ENCODE peak calls at places on chromosomes 13 and 19, in eight cellular contexts. One of them, this sample, is unnamed.

GRCh38 chr13:85864963-85865530 is 65.8 kb upstream of the SLITRK6 start:
- DNase-seq in ACHN: peak
- DNase-seq in anterior cingulate cortex: no peak
- DNase-seq in stimulated activated CD8-positive, alpha-beta memory T cell treated with anti-CD3 and anti-CD28 coated beads, Interleukin-15, amount 100 ng/mL, for 24 hours: no peak
- DNase-seq in cardiac fibroblast: peak
- DNase-seq in SK-N-SH: peak
- DNase-seq in NCI-H2081: peak
- DNase-seq in NCI-H2171 treated with DMSO at 0.1 percent for 48 hours: no peak
- DNase-seq in this sample: no peak

GRCh38 chr19:13129384-13129783 is 11.3 kb downstream of the NACC1 start:
- DNase-seq in ACHN: no peak
- DNase-seq in anterior cingulate cortex: no peak
- DNase-seq in stimulated activated CD8-positive, alpha-beta memory T cell treated with anti-CD3 and anti-CD28 coated beads, Interleukin-15, amount 100 ng/mL, for 24 hours: no peak
- DNase-seq in cardiac fibroblast: no peak
- DNase-seq in SK-N-SH: no peak
- DNase-seq in NCI-H2081: no peak
- DNase-seq in NCI-H2171 treated with DMSO at 0.1 percent for 48 hours: no peak
- DNase-seq in this sample: no peak

GRCh38 chr19:35031072-35031881 is 1.0 kb downstream of the SCN1B start:
- DNase-seq in ACHN: no peak
- DNase-seq in anterior cingulate cortex: peak
- DNase-seq in stimulated activated CD8-positive, alpha-beta memory T cell treated with anti-CD3 and anti-CD28 coated beads, Interleukin-15, amount 100 ng/mL, for 24 hours: no peak
- DNase-seq in cardiac fibroblast: peak
- DNase-seq in SK-N-SH: no peak
- DNase-seq in NCI-H2081: no peak
- DNase-seq in NCI-H2171 treated with DMSO at 0.1 percent for 48 hours: peak
- DNase-seq in this sample: peak

GRCh38 chr19:57903298-57904174 is 12.9 kb downstream of the ZNF417 start:
- DNase-seq in ACHN: peak
- DNase-seq in anterior cingulate cortex: no peak
- DNase-seq in stimulated activated CD8-positive, alpha-beta memory T cell treated with anti-CD3 and anti-CD28 coated beads, Interleukin-15, amount 100 ng/mL, for 24 hours: no peak
- DNase-seq in cardiac fibroblast: peak
- DNase-seq in SK-N-SH: peak
- DNase-seq in NCI-H2081: peak
- DNase-seq in NCI-H2171 treated with DMSO at 0.1 percent for 48 hours: peak
- DNase-seq in this sample: no peak

GRCh38 chr19:35913589-35913988 is 5.5 kb upstream of the TYROBP start:
- DNase-seq in ACHN: no peak
- DNase-seq in anterior cingulate cortex: no peak
- DNase-seq in stimulated activated CD8-positive, alpha-beta memory T cell treated with anti-CD3 and anti-CD28 coated beads, Interleukin-15, amount 100 ng/mL, for 24 hours: no peak
- DNase-seq in cardiac fibroblast: no peak
- DNase-seq in SK-N-SH: no peak
- DNase-seq in NCI-H2081: no peak
- DNase-seq in NCI-H2171 treated with DMSO at 0.1 percent for 48 hours: no peak
- DNase-seq in this sample: no peak

GRCh38 chr13:88978607-88979006 is 1307.4 kb downstream of the SLITRK5 start:
- DNase-seq in ACHN: no peak
- DNase-seq in anterior cingulate cortex: no peak
- DNase-seq in stimulated activated CD8-positive, alpha-beta memory T cell treated with anti-CD3 and anti-CD28 coated beads, Interleukin-15, amount 100 ng/mL, for 24 hours: no peak
- DNase-seq in cardiac fibroblast: no peak
- DNase-seq in SK-N-SH: no peak
- DNase-seq in NCI-H2081: no peak
- DNase-seq in NCI-H2171 treated with DMSO at 0.1 percent for 48 hours: no peak
- DNase-seq in this sample: no peak

GRCh38 chr13:114049026-114049425 is 75.2 kb upstream of the C13orf46 start:
- DNase-seq in ACHN: no peak
- DNase-seq in anterior cingulate cortex: no peak
- DNase-seq in stimulated activated CD8-positive, alpha-beta memory T cell treated with anti-CD3 and anti-CD28 coated beads, Interleukin-15, amount 100 ng/mL, for 24 hours: no peak
- DNase-seq in cardiac fibroblast: no peak
- DNase-seq in SK-N-SH: no peak
- DNase-seq in NCI-H2081: no peak
- DNase-seq in NCI-H2171 treated with DMSO at 0.1 percent for 48 hours: no peak
- DNase-seq in this sample: no peak

GRCh38 chr19:50510700-50511068 is 307 bp downstream of the JOSD2 start:
- DNase-seq in ACHN: no peak
- DNase-seq in anterior cingulate cortex: no peak
- DNase-seq in stimulated activated CD8-positive, alpha-beta memory T cell treated with anti-CD3 and anti-CD28 coated beads, Interleukin-15, amount 100 ng/mL, for 24 hours: no peak
- DNase-seq in cardiac fibroblast: peak
- DNase-seq in SK-N-SH: no peak
- DNase-seq in NCI-H2081: no peak
- DNase-seq in NCI-H2171 treated with DMSO at 0.1 percent for 48 hours: peak
- DNase-seq in this sample: no peak

GRCh38 chr13:20475927-20476691 is 49.5 kb downstream of the CRYL1 start:
- DNase-seq in ACHN: no peak
- DNase-seq in anterior cingulate cortex: no peak
- DNase-seq in stimulated activated CD8-positive, alpha-beta memory T cell treated with anti-CD3 and anti-CD28 coated beads, Interleukin-15, amount 100 ng/mL, for 24 hours: peak
- DNase-seq in cardiac fibroblast: no peak
- DNase-seq in SK-N-SH: no peak
- DNase-seq in NCI-H2081: no peak
- DNase-seq in NCI-H2171 treated with DMSO at 0.1 percent for 48 hours: peak
- DNase-seq in this sample: no peak

GRCh38 chr19:45558399-45558878 is 26.2 kb downstream of the OPA3 start:
- DNase-seq in ACHN: peak
- DNase-seq in anterior cingulate cortex: no peak
- DNase-seq in stimulated activated CD8-positive, alpha-beta memory T cell treated with anti-CD3 and anti-CD28 coated beads, Interleukin-15, amount 100 ng/mL, for 24 hours: peak
- DNase-seq in cardiac fibroblast: peak
- DNase-seq in SK-N-SH: peak
- DNase-seq in NCI-H2081: no peak
- DNase-seq in NCI-H2171 treated with DMSO at 0.1 percent for 48 hours: peak
- DNase-seq in this sample: no peak

GRCh38 chr19:45076029-45076850 is at the start of gene ZNF296:
- DNase-seq in ACHN: peak
- DNase-seq in anterior cingulate cortex: peak
- DNase-seq in stimulated activated CD8-positive, alpha-beta memory T cell treated with anti-CD3 and anti-CD28 coated beads, Interleukin-15, amount 100 ng/mL, for 24 hours: peak
- DNase-seq in cardiac fibroblast: peak
- DNase-seq in SK-N-SH: no peak
- DNase-seq in NCI-H2081: peak
- DNase-seq in NCI-H2171 treated with DMSO at 0.1 percent for 48 hours: peak
- DNase-seq in this sample: peak

GRCh38 chr13:113069861-113070805 is 35.5 kb upstream of the F7 start:
- DNase-seq in ACHN: no peak
- DNase-seq in anterior cingulate cortex: no peak
- DNase-seq in stimulated activated CD8-positive, alpha-beta memory T cell treated with anti-CD3 and anti-CD28 coated beads, Interleukin-15, amount 100 ng/mL, for 24 hours: no peak
- DNase-seq in cardiac fibroblast: no peak
- DNase-seq in SK-N-SH: no peak
- DNase-seq in NCI-H2081: no peak
- DNase-seq in NCI-H2171 treated with DMSO at 0.1 percent for 48 hours: no peak
- DNase-seq in this sample: no peak

GRCh38 chr19:16376649-16377048 is 52.0 kb downstream of the KLF2 start:
- DNase-seq in ACHN: peak
- DNase-seq in anterior cingulate cortex: no peak
- DNase-seq in stimulated activated CD8-positive, alpha-beta memory T cell treated with anti-CD3 and anti-CD28 coated beads, Interleukin-15, amount 100 ng/mL, for 24 hours: no peak
- DNase-seq in cardiac fibroblast: no peak
- DNase-seq in SK-N-SH: peak
- DNase-seq in NCI-H2081: no peak
- DNase-seq in NCI-H2171 treated with DMSO at 0.1 percent for 48 hours: no peak
- DNase-seq in this sample: no peak

GRCh38 chr13:111846396-111847174 is 220.4 kb upstream of the SOX1 start:
- DNase-seq in ACHN: no peak
- DNase-seq in anterior cingulate cortex: no peak
- DNase-seq in stimulated activated CD8-positive, alpha-beta memory T cell treated with anti-CD3 and anti-CD28 coated beads, Interleukin-15, amount 100 ng/mL, for 24 hours: no peak
- DNase-seq in cardiac fibroblast: no peak
- DNase-seq in SK-N-SH: no peak
- DNase-seq in NCI-H2081: peak
- DNase-seq in NCI-H2171 treated with DMSO at 0.1 percent for 48 hours: no peak
- DNase-seq in this sample: no peak

GRCh38 chr13:36920612-36921185 is 661 bp upstream of the SMAD9 start:
- DNase-seq in ACHN: no peak
- DNase-seq in anterior cingulate cortex: no peak
- DNase-seq in stimulated activated CD8-positive, alpha-beta memory T cell treated with anti-CD3 and anti-CD28 coated beads, Interleukin-15, amount 100 ng/mL, for 24 hours: no peak
- DNase-seq in cardiac fibroblast: no peak
- DNase-seq in SK-N-SH: no peak
- DNase-seq in NCI-H2081: no peak
- DNase-seq in NCI-H2171 treated with DMSO at 0.1 percent for 48 hours: no peak
- DNase-seq in this sample: no peak

GRCh38 chr19:55678121-55678671 is 3.2 kb downstream of the EPN1 start:
- DNase-seq in ACHN: no peak
- DNase-seq in anterior cingulate cortex: no peak
- DNase-seq in stimulated activated CD8-positive, alpha-beta memory T cell treated with anti-CD3 and anti-CD28 coated beads, Interleukin-15, amount 100 ng/mL, for 24 hours: no peak
- DNase-seq in cardiac fibroblast: no peak
- DNase-seq in SK-N-SH: no peak
- DNase-seq in NCI-H2081: no peak
- DNase-seq in NCI-H2171 treated with DMSO at 0.1 percent for 48 hours: no peak
- DNase-seq in this sample: no peak

GRCh38 chr19:12774588-12775555 is at the start of gene HOOK2:
- DNase-seq in ACHN: no peak
- DNase-seq in anterior cingulate cortex: no peak
- DNase-seq in stimulated activated CD8-positive, alpha-beta memory T cell treated with anti-CD3 and anti-CD28 coated beads, Interleukin-15, amount 100 ng/mL, for 24 hours: no peak
- DNase-seq in cardiac fibroblast: no peak
- DNase-seq in SK-N-SH: no peak
- DNase-seq in NCI-H2081: peak
- DNase-seq in NCI-H2171 treated with DMSO at 0.1 percent for 48 hours: peak
- DNase-seq in this sample: no peak